ENCODE peak calls at places on chromosomes 6 and 20, in ten cellular contexts. One of them, this sample, is unnamed.
A peak's percentile ranks its signal among the peaks of the same experiment; 100 is the strongest.

GRCh38 chr6:68279793-68280557 is 355.1 kb upstream of the ADGRB3 start:
- DNase-seq in tibial nerve: no peak
- DNase-seq in heart left ventricle: no peak
- DNase-seq in psoas muscle: no peak
- DNase-seq in fibroblast of lung: peak; percentile 79
- DNase-seq in HepG2: no peak
- DNase-seq in lung: peak; percentile 69
- DNase-seq in uterus: no peak
- DNase-seq in heart right ventricle: no peak
- DNase-seq in CD8-positive, alpha-beta memory T cell: no peak
- DNase-seq in this sample: no peak

GRCh38 chr6:7145269-7146078 is 37.7 kb downstream of the RREB1 start:
- DNase-seq in tibial nerve: no peak
- DNase-seq in heart left ventricle: no peak
- DNase-seq in psoas muscle: no peak
- DNase-seq in fibroblast of lung: no peak
- DNase-seq in HepG2: no peak
- DNase-seq in lung: peak; percentile 56
- DNase-seq in uterus: no peak
- DNase-seq in heart right ventricle: no peak
- DNase-seq in CD8-positive, alpha-beta memory T cell: no peak
- DNase-seq in this sample: no peak

GRCh38 chr6:93745306-93745705 is 325.9 kb upstream of the EPHA7 start:
- DNase-seq in tibial nerve: no peak
- DNase-seq in heart left ventricle: no peak
- DNase-seq in psoas muscle: no peak
- DNase-seq in fibroblast of lung: no peak
- DNase-seq in HepG2: no peak
- DNase-seq in lung: no peak
- DNase-seq in uterus: no peak
- DNase-seq in heart right ventricle: no peak
- DNase-seq in CD8-positive, alpha-beta memory T cell: no peak
- DNase-seq in this sample: no peak

GRCh38 chr6:43016935-43017334 is 2.9 kb downstream of the KLHDC3 start:
- DNase-seq in tibial nerve: no peak
- DNase-seq in heart left ventricle: peak; percentile 34
- DNase-seq in psoas muscle: peak; percentile 33
- DNase-seq in fibroblast of lung: no peak
- DNase-seq in HepG2: no peak
- DNase-seq in lung: no peak
- DNase-seq in uterus: no peak
- DNase-seq in heart right ventricle: peak; percentile 37
- DNase-seq in CD8-positive, alpha-beta memory T cell: no peak
- DNase-seq in this sample: no peak

GRCh38 chr6:34791164-34791841 is 580 bp upstream of the BLTP3A start:
- DNase-seq in tibial nerve: no peak
- DNase-seq in heart left ventricle: peak; percentile 63
- DNase-seq in psoas muscle: peak; percentile 24
- DNase-seq in fibroblast of lung: peak; percentile 29
- DNase-seq in HepG2: peak; percentile 62
- DNase-seq in lung: peak; percentile 32
- DNase-seq in uterus: peak; percentile 30
- DNase-seq in heart right ventricle: peak; percentile 53
- DNase-seq in CD8-positive, alpha-beta memory T cell: no peak
- DNase-seq in this sample: peak; percentile 56

GRCh38 chr6:16730720-16731502 is 30.3 kb downstream of the ATXN1 start:
- DNase-seq in tibial nerve: no peak
- DNase-seq in heart left ventricle: no peak
- DNase-seq in psoas muscle: no peak
- DNase-seq in fibroblast of lung: no peak
- DNase-seq in HepG2: peak; percentile 44
- DNase-seq in lung: no peak
- DNase-seq in uterus: no peak
- DNase-seq in heart right ventricle: no peak
- DNase-seq in CD8-positive, alpha-beta memory T cell: no peak
- DNase-seq in this sample: no peak

GRCh38 chr6:68196645-68197044 is 438.4 kb upstream of the ADGRB3 start:
- DNase-seq in tibial nerve: no peak
- DNase-seq in heart left ventricle: no peak
- DNase-seq in psoas muscle: no peak
- DNase-seq in fibroblast of lung: peak; percentile 37
- DNase-seq in HepG2: peak; percentile 10
- DNase-seq in lung: no peak
- DNase-seq in uterus: no peak
- DNase-seq in heart right ventricle: no peak
- DNase-seq in CD8-positive, alpha-beta memory T cell: no peak
- DNase-seq in this sample: no peak

GRCh38 chr6:126033696-126034095 is 47.4 kb downstream of the TRMT11 start:
- DNase-seq in tibial nerve: no peak
- DNase-seq in heart left ventricle: no peak
- DNase-seq in psoas muscle: no peak
- DNase-seq in fibroblast of lung: peak; percentile 93
- DNase-seq in HepG2: peak; percentile 68
- DNase-seq in lung: no peak
- DNase-seq in uterus: peak; percentile 70
- DNase-seq in heart right ventricle: no peak
- DNase-seq in CD8-positive, alpha-beta memory T cell: no peak
- DNase-seq in this sample: no peak

GRCh38 chr20:6311841-6312655 is 189.2 kb upstream of the FERMT1 start:
- DNase-seq in tibial nerve: no peak
- DNase-seq in heart left ventricle: no peak
- DNase-seq in psoas muscle: no peak
- DNase-seq in fibroblast of lung: peak; percentile 1
- DNase-seq in HepG2: no peak
- DNase-seq in lung: no peak
- DNase-seq in uterus: no peak
- DNase-seq in heart right ventricle: no peak
- DNase-seq in CD8-positive, alpha-beta memory T cell: no peak
- DNase-seq in this sample: no peak

GRCh38 chr6:11938285-11938890 is 73.7 kb upstream of the HIVEP1 start:
- DNase-seq in tibial nerve: no peak
- DNase-seq in heart left ventricle: no peak
- DNase-seq in psoas muscle: no peak
- DNase-seq in fibroblast of lung: peak; percentile 18
- DNase-seq in HepG2: no peak
- DNase-seq in lung: no peak
- DNase-seq in uterus: no peak
- DNase-seq in heart right ventricle: no peak
- DNase-seq in CD8-positive, alpha-beta memory T cell: no peak
- DNase-seq in this sample: no peak

GRCh38 chr20:37598611-37599342 is 71.1 kb upstream of the BLCAP start:
- DNase-seq in tibial nerve: no peak
- DNase-seq in heart left ventricle: no peak
- DNase-seq in psoas muscle: no peak
- DNase-seq in fibroblast of lung: no peak
- DNase-seq in HepG2: no peak
- DNase-seq in lung: no peak
- DNase-seq in uterus: no peak
- DNase-seq in heart right ventricle: no peak
- DNase-seq in CD8-positive, alpha-beta memory T cell: no peak
- DNase-seq in this sample: no peak

GRCh38 chr6:129866256-129866655 is 5.1 kb upstream of the TMEM244 start:
- DNase-seq in tibial nerve: no peak
- DNase-seq in heart left ventricle: no peak
- DNase-seq in psoas muscle: no peak
- DNase-seq in fibroblast of lung: no peak
- DNase-seq in HepG2: no peak
- DNase-seq in lung: no peak
- DNase-seq in uterus: no peak
- DNase-seq in heart right ventricle: no peak
- DNase-seq in CD8-positive, alpha-beta memory T cell: no peak
- DNase-seq in this sample: no peak

GRCh38 chr20:63740501-63741353 is 1.2 kb downstream of the SLC2A4RG start:
- DNase-seq in tibial nerve: peak; percentile 94
- DNase-seq in heart left ventricle: peak; percentile 94
- DNase-seq in psoas muscle: peak; percentile 94
- DNase-seq in fibroblast of lung: peak; percentile 84
- DNase-seq in HepG2: peak; percentile 95
- DNase-seq in lung: peak; percentile 94
- DNase-seq in uterus: peak; percentile 96
- DNase-seq in heart right ventricle: peak; percentile 95
- DNase-seq in CD8-positive, alpha-beta memory T cell: peak; percentile 54
- DNase-seq in this sample: peak; percentile 85

GRCh38 chr20:63740070-63740500 is 509 bp downstream of the SLC2A4RG start:
- DNase-seq in tibial nerve: no peak
- DNase-seq in heart left ventricle: no peak
- DNase-seq in psoas muscle: no peak
- DNase-seq in fibroblast of lung: peak; percentile 25
- DNase-seq in HepG2: no peak
- DNase-seq in lung: no peak
- DNase-seq in uterus: peak; percentile 43
- DNase-seq in heart right ventricle: peak; percentile 65
- DNase-seq in CD8-positive, alpha-beta memory T cell: peak; percentile 58
- DNase-seq in this sample: no peak

GRCh38 chr20:63742381-63743024 is 2.9 kb downstream of the SLC2A4RG start:
- DNase-seq in tibial nerve: no peak
- DNase-seq in heart left ventricle: no peak
- DNase-seq in psoas muscle: no peak
- DNase-seq in fibroblast of lung: no peak
- DNase-seq in HepG2: no peak
- DNase-seq in lung: no peak
- DNase-seq in uterus: no peak
- DNase-seq in heart right ventricle: no peak
- DNase-seq in CD8-positive, alpha-beta memory T cell: no peak
- DNase-seq in this sample: peak; percentile 39

GRCh38 chr20:63741676-63742380 is 2.3 kb downstream of the SLC2A4RG start:
- DNase-seq in tibial nerve: no peak
- DNase-seq in heart left ventricle: no peak
- DNase-seq in psoas muscle: no peak
- DNase-seq in fibroblast of lung: no peak
- DNase-seq in HepG2: no peak
- DNase-seq in lung: no peak
- DNase-seq in uterus: no peak
- DNase-seq in heart right ventricle: no peak
- DNase-seq in CD8-positive, alpha-beta memory T cell: no peak
- DNase-seq in this sample: peak; percentile 47

GRCh38 chr20:63741354-63741675 is 1.7 kb downstream of the SLC2A4RG start:
- DNase-seq in tibial nerve: no peak
- DNase-seq in heart left ventricle: no peak
- DNase-seq in psoas muscle: no peak
- DNase-seq in fibroblast of lung: no peak
- DNase-seq in HepG2: no peak
- DNase-seq in lung: no peak
- DNase-seq in uterus: no peak
- DNase-seq in heart right ventricle: no peak
- DNase-seq in CD8-positive, alpha-beta memory T cell: no peak
- DNase-seq in this sample: no peak
- H3K27ac ChIP-seq in tibial nerve: peak overlapping the region; percentile 98
- H3K27ac ChIP-seq in heart left ventricle: peak overlapping the region; percentile 94
- H3K27ac ChIP-seq in psoas muscle: peak overlapping the region; percentile 84
- H3K27ac ChIP-seq in fibroblast of lung: peak overlapping the region; percentile 72
- H3K27ac ChIP-seq in HepG2: peak overlapping the region; percentile 92
- H3K27ac ChIP-seq in lung: peak overlapping the region; percentile 83
- H3K27ac ChIP-seq in uterus: peak overlapping the region; percentile 88
- H3K27ac ChIP-seq in heart right ventricle: peak overlapping the region; percentile 91
- H3K27ac ChIP-seq in CD8-positive, alpha-beta memory T cell: peak overlapping the region; percentile 38
- H3K27ac ChIP-seq in this sample: no peak overlapping the region

DNA sequence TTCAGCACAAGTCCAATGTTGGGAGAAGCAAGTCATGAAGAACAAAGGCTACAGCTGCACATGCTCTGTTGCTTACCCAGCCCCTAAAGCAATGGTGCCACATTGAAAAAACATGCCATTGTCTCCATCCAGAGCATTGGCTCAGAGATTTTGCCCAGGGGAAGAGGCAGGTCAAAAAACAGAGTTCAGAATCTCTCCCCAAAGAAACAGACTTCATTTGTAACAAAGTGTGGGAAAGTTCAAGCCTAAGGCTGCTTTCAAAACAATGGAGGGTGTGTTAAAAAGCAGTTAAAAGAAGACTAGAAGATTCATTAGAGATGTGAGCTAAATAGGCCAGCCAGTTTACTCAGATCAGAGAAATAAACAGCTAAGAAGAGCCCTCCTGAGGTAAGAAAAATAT is 63.6 kb downstream of the DZANK1 start:
- DNase-seq in tibial nerve: no peak
- DNase-seq in heart left ventricle: no peak
- DNase-seq in psoas muscle: no peak
- DNase-seq in fibroblast of lung: no peak
- DNase-seq in HepG2: no peak
- DNase-seq in lung: no peak
- DNase-seq in uterus: no peak
- DNase-seq in heart right ventricle: no peak
- DNase-seq in CD8-positive, alpha-beta memory T cell: no peak
- DNase-seq in this sample: no peak
- H3K4me1 ChIP-seq in tibial nerve: no peaks in the 10 kb centered on the region
- H3K4me1 ChIP-seq in heart left ventricle: no peaks in the 10 kb centered on the region
- H3K4me1 ChIP-seq in psoas muscle: no peaks in the 10 kb centered on the region
- H3K4me1 ChIP-seq in fibroblast of lung: no peaks in the 10 kb centered on the region
- H3K4me1 ChIP-seq in HepG2: no peaks in the 10 kb centered on the region
- H3K4me1 ChIP-seq in lung: no peaks in the 10 kb centered on the region
- H3K4me1 ChIP-seq in uterus: no peaks in the 10 kb centered on the region
- H3K4me1 ChIP-seq in heart right ventricle: no peaks in the 10 kb centered on the region
- H3K4me1 ChIP-seq in CD8-positive, alpha-beta memory T cell: no peaks in the 10 kb centered on the region
- H3K4me1 ChIP-seq in this sample: no peaks in the 10 kb centered on the region

GRCh38 chr6:9361749-9362148 is 926.4 kb upstream of the SLC35B3 start:
- DNase-seq in tibial nerve: no peak
- DNase-seq in heart left ventricle: no peak
- DNase-seq in psoas muscle: no peak
- DNase-seq in fibroblast of lung: no peak
- DNase-seq in HepG2: no peak
- DNase-seq in lung: no peak
- DNase-seq in uterus: no peak
- DNase-seq in heart right ventricle: no peak
- DNase-seq in CD8-positive, alpha-beta memory T cell: no peak
- DNase-seq in this sample: no peak

GRCh38 chr6:9365378-9365777 is 930.0 kb upstream of the SLC35B3 start:
- DNase-seq in tibial nerve: no peak
- DNase-seq in heart left ventricle: no peak
- DNase-seq in psoas muscle: no peak
- DNase-seq in fibroblast of lung: no peak
- DNase-seq in HepG2: no peak
- DNase-seq in lung: no peak
- DNase-seq in uterus: no peak
- DNase-seq in heart right ventricle: no peak
- DNase-seq in CD8-positive, alpha-beta memory T cell: no peak
- DNase-seq in this sample: no peak

GRCh38 chr6:9360881-9361280 is 925.5 kb upstream of the SLC35B3 start:
- DNase-seq in tibial nerve: no peak
- DNase-seq in heart left ventricle: no peak
- DNase-seq in psoas muscle: no peak
- DNase-seq in fibroblast of lung: peak; percentile 7
- DNase-seq in HepG2: no peak
- DNase-seq in lung: no peak
- DNase-seq in uterus: no peak
- DNase-seq in heart right ventricle: no peak
- DNase-seq in CD8-positive, alpha-beta memory T cell: no peak
- DNase-seq in this sample: no peak
- H3K9me3 ChIP-seq in tibial nerve: no peaks in the 10 kb centered on the region
- H3K9me3 ChIP-seq in heart left ventricle: peaks cover 11% of the 10 kb centered on the region
- H3K9me3 ChIP-seq in psoas muscle: peaks cover 13% of the 10 kb centered on the region
- H3K9me3 ChIP-seq in fibroblast of lung: no peaks in the 10 kb centered on the region
- H3K9me3 ChIP-seq in HepG2: peaks cover 70% of the 10 kb centered on the region
- H3K9me3 ChIP-seq in lung: peaks cover 4% of the 10 kb centered on the region
- H3K9me3 ChIP-seq in uterus: no peaks in the 10 kb centered on the region
- H3K9me3 ChIP-seq in heart right ventricle: peaks cover 25% of the 10 kb centered on the region
- H3K9me3 ChIP-seq in CD8-positive, alpha-beta memory T cell: no peaks in the 10 kb centered on the region
- H3K9me3 ChIP-seq in this sample: no peaks in the 10 kb centered on the region

DNA sequence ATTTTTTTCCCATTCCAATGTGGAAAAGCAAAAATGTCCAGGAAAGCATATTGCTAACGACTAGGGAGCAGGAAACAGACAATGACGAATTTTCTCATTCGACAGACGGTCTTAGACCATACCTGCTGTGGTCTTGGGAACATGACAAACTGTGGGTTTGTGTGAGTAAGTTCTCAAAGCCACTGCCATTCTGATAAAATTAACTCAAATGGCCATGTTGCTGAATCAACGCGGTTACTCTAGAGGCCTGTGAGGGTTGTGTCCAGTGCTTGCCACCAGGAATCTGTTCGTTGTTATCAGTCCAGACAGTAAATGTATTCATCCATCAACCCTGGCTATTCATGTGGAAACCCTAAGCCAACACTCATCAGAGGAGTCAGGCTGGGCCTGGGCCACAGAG is 124.3 kb downstream of the MYLK4 start:
- DNase-seq in tibial nerve: no peak
- DNase-seq in heart left ventricle: no peak
- DNase-seq in psoas muscle: no peak
- DNase-seq in fibroblast of lung: peak; percentile 98
- DNase-seq in HepG2: no peak
- DNase-seq in lung: no peak
- DNase-seq in uterus: no peak
- DNase-seq in heart right ventricle: no peak
- DNase-seq in CD8-positive, alpha-beta memory T cell: no peak
- DNase-seq in this sample: no peak
- H3K27ac ChIP-seq in tibial nerve: no peak overlapping the region
- H3K27ac ChIP-seq in heart left ventricle: peak overlapping the region; percentile 83
- H3K27ac ChIP-seq in psoas muscle: no peak overlapping the region
- H3K27ac ChIP-seq in fibroblast of lung: no peak overlapping the region
- H3K27ac ChIP-seq in HepG2: no peak overlapping the region
- H3K27ac ChIP-seq in lung: no peak overlapping the region
- H3K27ac ChIP-seq in uterus: no peak overlapping the region
- H3K27ac ChIP-seq in heart right ventricle: peak overlapping the region; percentile 78
- H3K27ac ChIP-seq in CD8-positive, alpha-beta memory T cell: no peak overlapping the region
- H3K27ac ChIP-seq in this sample: no peak overlapping the region